ENCODE peak calls at places on chromosomes 12 and 14, in four cellular contexts. E is kidney glomerular epithelial cell, A is NCI-H510A treated with DMSO at 0.1 percent for 48 hours, X is T-helper 2 cell. O is an unnamed sample.

GRCh38 chr12:124466200-124467128 is 100.9 kb downstream of the NCOR2 start:
- DNase-seq in X (peak), E (no peak), A (no peak), O (no peak)

GRCh38 chr14:59177229-59177628 is 11.2 kb upstream of the DAAM1 start:
- DNase-seq in E (no peak), X (no peak), A (no peak), O (no peak)

GRCh38 chr12:207804-208203 is 6.2 kb downstream of the SLC6A12 start:
- DNase-seq in E (no peak), A (no peak), X (no peak), O (no peak)

GRCh38 chr12:100199347-100200136 is 1.1 kb upstream of the ACTR6 start:
- DNase-seq in E (no peak), X (peak), A (peak), O (peak)

GRCh38 chr14:76810953-76811400 is 1.7 kb downstream of the ANGEL1 start:
- DNase-seq in A (peak), X (peak), E (peak), O (no peak)

GRCh38 chr14:99479903-99480855 is 480 bp downstream of the SETD3 start:
- DNase-seq in X (peak), A (peak), E (peak), O (no peak)

GRCh38 chr14:62768753-62769152 is 276.5 kb downstream of the KCNH5 start:
- DNase-seq in X (no peak), A (no peak), E (no peak), O (no peak)

GRCh38 chr14:60650382-60650961 is 1.2 kb upstream of the SIX1 start:
- DNase-seq in X (peak), A (peak), E (no peak), O (no peak)

GRCh38 chr14:103130965-103131364 is 7.7 kb downstream of the TNFAIP2 start:
- DNase-seq in A (no peak), E (peak), X (no peak), O (peak)